ENCODE peak calls at places on chromosomes 5 and 9, in nine cellular contexts. J is PC-9, E is upper lobe of right lung, R is PC-3, X is uterus, G is adrenal gland, P is bronchial epithelial cell, M is left ventricle myocardium inferior, I is pancreas. D is an unnamed sample.

GRCh38 chr9:135504262-135505229 is 4.1 kb downstream of the MRPS2 start:
- DNase-seq in E (peak; percentile 76), M (peak; percentile 46), I (peak; percentile 81), J (peak; percentile 51), G (peak; percentile 66), P (peak; percentile 33), X (peak; percentile 40), R (peak; percentile 42), D (peak; percentile 85)

GRCh38 chr5:121780406-121780805 is 71.3 kb upstream of the FTMT start:
- DNase-seq in M (no peak), I (no peak), R (no peak), X (no peak), J (no peak), P (no peak), G (no peak), E (no peak), D (no peak)

GRCh38 chr5:141478321-141478945 is 2.7 kb downstream of the PCDHGC3 start:
- DNase-seq in R (no peak), G (no peak), I (peak; percentile 91), E (peak; percentile 91), J (peak; percentile 33), P (peak; percentile 52), X (peak; percentile 41), M (no peak), D (no peak)

GRCh38 chr5:172885594-172886340 is 51.7 kb downstream of the ERGIC1 start:
- DNase-seq in G (no peak), P (no peak), I (peak; percentile 54), X (no peak), E (peak; percentile 79), R (no peak), J (no peak), M (no peak), D (peak; percentile 68)

GRCh38 chr9:99601506-99601905 is 220.2 kb upstream of the NR4A3 start:
- DNase-seq in J (no peak), M (no peak), R (no peak), E (no peak), X (no peak), G (peak; percentile 47), I (no peak), P (no peak), D (no peak)

GRCh38 chr9:34642679-34643078 is 3.8 kb upstream of the GALT start:
- DNase-seq in M (no peak), R (no peak), X (no peak), G (no peak), E (no peak), I (no peak), J (no peak), P (no peak), D (no peak)

GRCh38 chr9:89815903-89816573 is 211.2 kb downstream of the GADD45G start:
- DNase-seq in G (no peak), M (peak; percentile 72), X (peak; percentile 54), P (no peak), J (no peak), I (no peak), R (no peak), E (peak; percentile 54), D (no peak)

GRCh38 chr9:96618209-96619108 is 1.2 kb downstream of the CDC14B start:
- DNase-seq in G (peak; percentile 53), R (peak; percentile 52), P (peak; percentile 70), E (peak; percentile 69), M (peak; percentile 38), I (peak; percentile 82), J (peak; percentile 37), X (no peak), D (peak; percentile 69)

GRCh38 chr5:137453476-137454080 is 45.5 kb downstream of the SPOCK1 start:
- DNase-seq in M (no peak), X (no peak), G (peak; percentile 22), R (peak; percentile 59), I (no peak), J (peak; percentile 18), P (peak; percentile 65), E (no peak), D (no peak)

GRCh38 chr9:129178983-129179382 is 922 bp upstream of the IER5L start:
- DNase-seq in P (peak; percentile 17), I (no peak), E (no peak), X (peak; percentile 42), G (no peak), J (peak; percentile 68), M (no peak), R (no peak), D (no peak)

GRCh38 chr9:130262061-130262745 is 3.4 kb upstream of the HMCN2 start:
- DNase-seq in X (no peak), M (no peak), G (no peak), R (no peak), E (no peak), J (no peak), P (no peak), I (no peak), D (no peak)
- H3K27me3 ChIP-seq in X (no peaks in the 10 kb centered on the region), M (peaks cover 98% of the 10 kb centered on the region), G (peaks cover 47% of the 10 kb centered on the region), R (peaks cover 19% of the 10 kb centered on the region), E (peaks cover 34% of the 10 kb centered on the region), J (peaks cover 71% of the 10 kb centered on the region), P (peaks cover 22% of the 10 kb centered on the region), I (no peaks in the 10 kb centered on the region), D (peaks cover 79% of the 10 kb centered on the region)

GRCh38 chr9:36892279-36892678 is 141.8 kb downstream of the PAX5 start:
- DNase-seq in E (no peak), I (no peak), M (no peak), J (no peak), P (peak; percentile 53), R (peak; percentile 43), G (no peak), X (no peak), D (no peak)

GRCh38 chr9:36893148-36893547 is 140.9 kb downstream of the PAX5 start:
- DNase-seq in P (no peak), X (no peak), I (no peak), E (no peak), R (no peak), M (no peak), J (no peak), G (no peak), D (no peak)

GRCh38 chr9:36891341-36891811 is 142.7 kb downstream of the PAX5 start:
- DNase-seq in P (no peak), G (no peak), E (no peak), M (no peak), R (no peak), X (no peak), I (no peak), J (no peak), D (peak; percentile 28)

GRCh38 chr9:36884721-36885120 is 149.3 kb downstream of the PAX5 start:
- DNase-seq in P (no peak), J (no peak), E (no peak), X (no peak), G (no peak), I (no peak), R (no peak), M (no peak), D (no peak)

DNA sequence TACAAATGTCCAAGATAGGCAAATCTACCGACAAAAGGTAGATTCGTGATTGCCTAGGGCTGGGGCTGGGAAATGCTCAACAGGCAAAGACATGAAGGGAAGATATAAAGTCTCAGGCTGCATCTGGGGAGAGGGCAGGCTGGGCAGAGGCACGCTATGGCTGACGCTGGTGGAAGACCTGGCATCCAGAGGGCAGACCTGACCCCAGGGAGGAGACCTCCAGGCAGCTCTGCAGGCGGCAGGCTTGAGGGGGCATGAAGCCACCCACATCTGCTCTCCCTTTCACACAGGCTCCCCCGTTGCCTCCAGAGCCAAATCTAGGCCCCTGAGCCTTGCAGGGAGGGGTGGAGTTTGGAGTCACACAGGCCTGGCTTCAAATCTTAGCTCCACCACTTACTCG is 145.5 kb downstream of the PAX5 start:
- DNase-seq in G (no peak), J (no peak), I (no peak), E (peak; percentile 52), X (no peak), M (no peak), P (no peak), R (no peak), D (no peak)
- H3K27me3 ChIP-seq in G (peaks cover 7% of the 10 kb centered on the region), J (peaks cover 35% of the 10 kb centered on the region), I (no peaks in the 10 kb centered on the region), E (peaks cover 9% of the 10 kb centered on the region), X (no peaks in the 10 kb centered on the region), M (peaks cover 95% of the 10 kb centered on the region), P (peaks cover 22% of the 10 kb centered on the region), R (peaks cover 12% of the 10 kb centered on the region), D (no peaks in the 10 kb centered on the region)

GRCh38 chr9:13020141-13020540 is 245.3 kb downstream of the LURAP1L start:
- DNase-seq in J (no peak), R (no peak), X (no peak), G (no peak), M (no peak), P (no peak), I (no peak), E (no peak), D (no peak)
- H3K27me3 ChIP-seq in J (no peaks in the 10 kb centered on the region), R (no peaks in the 10 kb centered on the region), X (no peaks in the 10 kb centered on the region), G (peaks cover under 1% of the 10 kb centered on the region), M (no peaks in the 10 kb centered on the region), P (no peaks in the 10 kb centered on the region), I (no peaks in the 10 kb centered on the region), E (no peaks in the 10 kb centered on the region), D (no peaks in the 10 kb centered on the region)

DNA sequence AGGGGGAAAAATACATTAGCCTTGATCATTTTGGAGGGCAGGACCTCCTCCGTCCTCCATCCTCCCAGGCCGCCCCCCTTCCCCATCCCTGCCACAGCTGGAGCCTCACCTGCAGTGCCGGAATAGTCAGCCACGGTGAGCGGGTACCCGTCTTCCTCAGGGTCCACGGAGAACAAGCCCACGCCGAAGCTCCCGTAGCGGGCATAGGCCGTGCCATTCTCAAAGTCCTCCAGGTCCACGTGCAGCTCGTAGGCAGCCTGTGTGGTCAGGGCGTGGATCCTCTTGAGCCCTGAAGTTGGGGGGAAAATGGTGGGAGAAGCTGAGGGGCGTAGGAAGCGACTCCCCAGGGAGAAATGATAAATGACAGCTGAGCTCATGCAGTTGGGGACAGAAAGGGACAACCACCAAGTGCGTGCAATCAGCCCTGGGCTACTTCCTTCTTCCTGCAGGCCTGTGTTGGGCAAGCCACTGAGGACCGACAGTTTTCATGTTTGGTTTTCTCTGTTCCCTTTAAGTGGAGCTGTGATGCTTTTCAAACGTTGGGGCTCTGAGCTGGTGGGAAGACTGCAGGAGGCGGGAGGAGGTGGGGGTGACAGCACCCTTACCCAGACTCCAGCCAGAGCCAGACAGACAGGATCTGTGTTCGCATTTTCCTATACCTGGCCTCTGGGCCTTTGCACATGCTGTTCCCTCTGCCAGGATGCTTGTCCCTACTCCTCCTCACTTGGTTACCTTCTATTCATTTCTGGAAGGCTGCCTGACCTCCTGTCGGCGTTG is 8.7 kb upstream of the QRFP start:
- DNase-seq in G (no peak), E (no peak), J (no peak), P (no peak), M (no peak), R (no peak), X (no peak), I (no peak), D (no peak)
- H3K27me3 ChIP-seq in G (no peaks in the 10 kb centered on the region), E (peaks cover 23% of the 10 kb centered on the region), J (peaks cover 21% of the 10 kb centered on the region), P (peaks cover 6% of the 10 kb centered on the region), M (peaks cover 61% of the 10 kb centered on the region), R (no peaks in the 10 kb centered on the region), X (no peaks in the 10 kb centered on the region), I (no peaks in the 10 kb centered on the region), D (no peaks in the 10 kb centered on the region)

GRCh38 chr5:38263983-38264382 is 5.6 kb downstream of the EGFLAM start:
- DNase-seq in M (no peak), G (no peak), E (no peak), I (no peak), J (no peak), P (no peak), R (no peak), X (no peak), D (no peak)
- H3K27me3 ChIP-seq in M (peaks cover 98% of the 10 kb centered on the region), G (no peaks in the 10 kb centered on the region), E (peaks cover 73% of the 10 kb centered on the region), I (no peaks in the 10 kb centered on the region), J (peaks cover 64% of the 10 kb centered on the region), P (peaks cover 13% of the 10 kb centered on the region), R (peaks cover 81% of the 10 kb centered on the region), X (no peaks in the 10 kb centered on the region), D (peaks cover 31% of the 10 kb centered on the region)

GRCh38 chr5:79844571-79844970 is 146.5 kb downstream of the MTX3 start:
- DNase-seq in E (no peak), R (no peak), X (no peak), M (no peak), P (no peak), J (no peak), I (no peak), G (no peak), D (no peak)
- H3K27me3 ChIP-seq in E (no peaks in the 10 kb centered on the region), R (peaks cover 6% of the 10 kb centered on the region), X (no peaks in the 10 kb centered on the region), M (no peaks in the 10 kb centered on the region), P (peaks cover 1% of the 10 kb centered on the region), J (no peaks in the 10 kb centered on the region), I (no peaks in the 10 kb centered on the region), G (peaks cover 14% of the 10 kb centered on the region), D (no peaks in the 10 kb centered on the region)